ENCODE peak calls at places on chromosome 22, in five cellular contexts. W is heart left ventricle, D is mesendoderm, Q is fibroblast of lung, J is cardiac muscle cell. S is an unnamed sample. For H3K36me3, the result is how much of the 10 kb centered on the place peaks cover.

GRCh38 chr22:49199224-49199623 is 628.4 kb downstream of the BRD1 start:
- DNase-seq in J (no peak), D (no peak), W (no peak), Q (no peak), S (no peak)

GRCh38 chr22:23804781-23805291 is 18.1 kb downstream of the SMARCB1 start:
- DNase-seq in J (no peak), Q (no peak), D (peak), W (no peak), S (peak)

GRCh38 chr22:28883917-28884753 is 763 bp downstream of the ZNRF3 start:
- DNase-seq in J (peak), W (peak), D (peak), Q (peak), S (peak)

GRCh38 chr22:29690481-29690880 is 29.3 kb upstream of the CABP7 start:
- DNase-seq in J (no peak), W (no peak), Q (no peak), D (peak), S (peak)

GRCh38 chr22:41910599-41911291 is 4.1 kb downstream of the SHISA8 start:
- DNase-seq in Q (no peak), W (peak), D (no peak), J (no peak), S (no peak)

GRCh38 chr22:19798320-19798665 is 37.7 kb downstream of the TBX1 start:
- DNase-seq in D (no peak), J (no peak), W (no peak), Q (no peak), S (no peak)

GRCh38 chr22:44837481-44837880 is 85.1 kb downstream of the ARHGAP8 start:
- DNase-seq in J (no peak), Q (no peak), W (no peak), D (no peak), S (no peak)

GRCh38 chr22:30742291-30743256 is 47.9 kb downstream of the OSBP2 start:
- DNase-seq in Q (peak), D (no peak), J (no peak), W (no peak), S (no peak)

GRCh38 chr22:22720724-22721261 is 76.4 kb downstream of the GGTLC2 start:
- DNase-seq in J (no peak), W (no peak), D (no peak), Q (no peak), S (no peak)

GRCh38 chr22:33529424-33530113 is 390.7 kb downstream of the LARGE1 start:
- DNase-seq in J (no peak), W (no peak), Q (peak), D (no peak), S (no peak)

GRCh38 chr22:40641269-40641668 is 4.8 kb upstream of the MRTFA start:
- DNase-seq in Q (no peak), W (no peak), J (no peak), D (peak), S (no peak)

GRCh38 chr22:19756288-19757128 is 4.1 kb upstream of the TBX1 start:
- DNase-seq in W (no peak), J (peak), D (peak), Q (no peak), S (peak)

GRCh38 chr22:36887164-36887563 is 26.3 kb upstream of the CSF2RB start:
- DNase-seq in W (no peak), J (no peak), Q (no peak), D (no peak), S (no peak)

GRCh38 chr22:39284142-39284980 is 35.1 kb downstream of the RPL3 start:
- DNase-seq in W (no peak), J (no peak), D (no peak), Q (no peak), S (no peak)

GRCh38 chr22:22733881-22734373 is 89.5 kb downstream of the GGTLC2 start:
- DNase-seq in Q (no peak), W (no peak), J (no peak), D (no peak), S (no peak)

GRCh38 chr22:29773233-29773632 is 6.1 kb downstream of the UQCR10 start:
- DNase-seq in D (peak), Q (no peak), W (no peak), J (no peak), S (no peak)

GRCh38 chr22:40960137-40960536 is 9.0 kb downstream of the RBX1 start:
- DNase-seq in W (no peak), Q (no peak), D (peak), J (no peak), S (no peak)

GRCh38 chr22:39932918-39933649 is 27.1 kb upstream of the TMA7B start:
- DNase-seq in W (no peak), Q (no peak), D (peak), J (peak), S (peak)

GRCh38 chr22:36891646-36892045 is 21.8 kb upstream of the CSF2RB start:
- DNase-seq in Q (no peak), W (no peak), J (no peak), D (no peak), S (no peak)

GRCh38 chr22:47558828-47559700 is 796.6 kb downstream of the TBC1D22A start:
- DNase-seq in W (no peak), Q (no peak), D (no peak), J (no peak), S (no peak)

GRCh38 chr22:33519140-33519973 is 400.9 kb downstream of the LARGE1 start:
- DNase-seq in D (peak), W (peak), Q (peak), J (peak), S (peak)

GRCh38 chr22:21918466-21919185 is 34.0 kb downstream of the PPM1F start:
- DNase-seq in Q (no peak), W (no peak), J (no peak), D (no peak), S (no peak)

GRCh38 chr22:19748139-19748538 is 12.4 kb upstream of the TBX1 start:
- DNase-seq in D (no peak), Q (no peak), J (no peak), W (no peak), S (no peak)

GRCh38 chr22:41935015-41935908 is 8.7 kb upstream of the TNFRSF13C start:
- DNase-seq in D (no peak), J (no peak), W (peak), Q (no peak), S (no peak)

GRCh38 chr22:23565288-23565941 is 14.7 kb downstream of the IGLL1 start:
- DNase-seq in Q (no peak), J (peak), W (no peak), D (peak), S (peak)

GRCh38 chr22:30573594-30574094 is 821 bp downstream of the GAL3ST1 start:
- DNase-seq in W (no peak), D (no peak), J (no peak), Q (no peak), S (no peak)

GRCh38 chr22:33303109-33303508 is 244.9 kb upstream of the SYN3 start:
- DNase-seq in W (no peak), D (no peak), J (no peak), Q (no peak), S (no peak)

GRCh38 chr22:23325183-23325582 is 144.9 kb downstream of the BCR start:
- DNase-seq in W (no peak), J (no peak), Q (no peak), D (peak), S (no peak)

GRCh38 chr22:39729141-39729934 is 158.8 kb downstream of the CACNA1I start:
- DNase-seq in D (no peak), Q (no peak), W (no peak), J (no peak), S (no peak)

GRCh38 chr22:33906954-33907353 is 13.3 kb downstream of the LARGE1 start:
- DNase-seq in J (no peak), D (no peak), Q (no peak), W (no peak), S (no peak)

GRCh38 chr22:44181033-44181911 is 547 bp downstream of the PARVG start:
- DNase-seq in W (peak), D (no peak), J (no peak), Q (no peak), S (no peak)

GRCh38 chr22:26448941-26449340 is 19.9 kb downstream of the ASPHD2 start:
- DNase-seq in Q (no peak), J (peak), D (no peak), W (no peak), S (no peak)

GRCh38 chr22:49197500-49197899 is 630.2 kb downstream of the BRD1 start:
- DNase-seq in Q (no peak), W (no peak), J (peak), D (peak), S (no peak)

GRCh38 chr22:39431821-39432251 is 25.0 kb upstream of the MGAT3 start:
- DNase-seq in W (peak), J (no peak), Q (peak), D (no peak), S (no peak)

GRCh38 chr22:48947636-48948035 is 880.0 kb downstream of the BRD1 start:
- DNase-seq in J (no peak), W (no peak), Q (no peak), D (no peak), S (no peak)

GRCh38 chr22:44957267-44957905 is 52.4 kb downstream of the PHF21B start:
- DNase-seq in W (no peak), Q (no peak), D (peak), J (peak), S (no peak)

GRCh38 chr22:44536411-44536810 is 38.4 kb upstream of the RTL6 start:
- DNase-seq in W (no peak), Q (no peak), J (no peak), D (no peak), S (no peak)

GRCh38 chr22:36659762-36660509 is 43.6 kb downstream of the CACNG2 start:
- DNase-seq in D (peak), J (peak), W (peak), Q (peak), S (no peak)

GRCh38 chr22:23566716-23567475 is 13.2 kb downstream of the IGLL1 start:
- DNase-seq in Q (no peak), J (no peak), W (no peak), D (no peak), S (no peak)

DNA sequence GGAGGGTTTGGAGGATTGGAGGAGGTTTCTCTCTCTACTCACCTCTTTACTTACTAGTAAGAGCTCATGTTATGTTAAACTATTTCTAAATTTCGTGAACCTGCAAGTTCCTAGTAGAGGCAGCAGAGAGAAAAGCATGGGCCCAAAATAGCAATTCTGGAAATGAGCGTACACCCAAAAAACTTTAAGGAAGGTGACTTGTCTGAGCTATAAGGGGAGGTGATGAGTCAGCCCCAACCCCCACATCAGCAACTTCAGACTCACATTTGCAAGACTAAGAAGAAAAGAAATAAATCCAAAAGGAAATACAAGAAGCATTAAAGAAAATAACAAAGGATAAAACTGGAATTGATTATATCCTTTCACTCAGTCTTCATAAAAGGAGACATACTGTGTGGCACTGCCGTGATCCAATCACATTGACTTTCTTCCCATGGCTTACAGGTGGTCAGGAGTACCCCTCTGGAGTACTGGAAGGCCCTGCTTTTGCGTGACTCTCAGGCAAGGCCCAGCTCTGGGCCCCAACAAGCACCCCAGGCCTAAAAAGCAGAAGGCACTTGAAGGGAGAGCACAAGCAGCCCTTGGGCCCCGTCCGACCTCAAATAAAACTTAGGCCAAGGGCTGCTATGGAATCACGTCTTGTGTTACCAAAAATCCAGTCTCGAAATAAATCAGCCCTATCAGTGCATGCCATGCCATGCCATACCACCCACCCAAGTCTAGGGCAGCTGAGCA is 14.3 kb downstream of the PACSIN2 start:
- DNase-seq in W (no peak), J (no peak), Q (peak), D (no peak), S (no peak)
- H3K4me3 ChIP-seq in W (no peak), J (no peak), Q (no peak), D (no peak), S (no peak)

GRCh38 chr22:37932401-37932800 is 21.0 kb downstream of the C22orf23 start:
- DNase-seq in W (no peak), D (no peak), J (no peak), Q (no peak), S (no peak)
- H3K36me3 ChIP-seq in W (under half), D (under half), J (under half), Q (under half), S (under half)

GRCh38 chr22:50248192-50249084 is 2.6 kb downstream of the HDAC10 start:
- DNase-seq in Q (no peak), D (no peak), W (no peak), J (no peak), S (no peak)

GRCh38 chr22:50249382-50250248 is 1.4 kb downstream of the HDAC10 start:
- DNase-seq in W (no peak), D (no peak), Q (no peak), J (no peak), S (no peak)

GRCh38 chr22:50250555-50251471 is at the start of gene HDAC10:
- DNase-seq in J (peak), D (peak), Q (peak), W (peak), S (peak)

GRCh38 chr22:50251472-50252054 is 498 bp upstream of the HDAC10 start:
- DNase-seq in Q (no peak), J (no peak), W (no peak), D (no peak), S (no peak)

DNA sequence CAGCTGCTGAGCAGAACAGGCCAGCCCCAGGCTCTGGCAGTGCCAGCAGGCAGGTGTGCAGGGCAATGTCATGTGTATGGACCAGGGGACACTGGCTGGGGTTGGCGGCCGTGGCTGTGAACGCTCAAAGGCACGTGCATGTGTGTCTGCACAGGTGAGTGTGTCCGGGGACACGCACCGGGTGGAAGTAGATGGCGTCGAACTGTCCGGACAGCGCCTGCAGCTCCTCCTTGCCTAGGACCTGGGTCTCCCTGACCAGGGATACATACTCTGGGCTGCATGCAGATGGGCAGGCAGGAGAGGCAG is 863 bp downstream of the HDAC10 start:
- DNase-seq in D (no peak), Q (no peak), W (no peak), J (no peak), S (no peak)
- H3K4me3 ChIP-seq in D (no peak), Q (peak), W (peak), J (peak), S (peak)

GRCh38 chr22:20802922-20803553 is 29.1 kb downstream of the SERPIND1 start:
- DNase-seq in J (no peak), Q (no peak), W (no peak), D (no peak), S (no peak)
- H3K36me3 ChIP-seq in J (half or more), Q (under half), W (under half), D (under half), S (half or more)

GRCh38 chr22:35206889-35207288 is 50.4 kb upstream of the HMGXB4 start:
- DNase-seq in W (no peak), J (no peak), D (no peak), Q (no peak), S (no peak)

GRCh38 chr22:35208003-35208402 is 49.3 kb upstream of the HMGXB4 start:
- DNase-seq in D (no peak), Q (no peak), W (no peak), J (no peak), S (no peak)

GRCh38 chr22:35205141-35205775 is 52.0 kb upstream of the HMGXB4 start:
- DNase-seq in Q (no peak), D (peak), J (peak), W (no peak), S (peak)

GRCh38 chr22:35203583-35203982 is 53.7 kb upstream of the HMGXB4 start:
- DNase-seq in W (no peak), D (no peak), Q (no peak), J (no peak), S (peak)

GRCh38 chr22:35205956-35206355 is 51.3 kb upstream of the HMGXB4 start:
- DNase-seq in W (no peak), Q (peak), J (peak), D (peak), S (no peak)
- H3K4me3 ChIP-seq in W (no peak), Q (no peak), J (no peak), D (no peak), S (no peak)

DNA sequence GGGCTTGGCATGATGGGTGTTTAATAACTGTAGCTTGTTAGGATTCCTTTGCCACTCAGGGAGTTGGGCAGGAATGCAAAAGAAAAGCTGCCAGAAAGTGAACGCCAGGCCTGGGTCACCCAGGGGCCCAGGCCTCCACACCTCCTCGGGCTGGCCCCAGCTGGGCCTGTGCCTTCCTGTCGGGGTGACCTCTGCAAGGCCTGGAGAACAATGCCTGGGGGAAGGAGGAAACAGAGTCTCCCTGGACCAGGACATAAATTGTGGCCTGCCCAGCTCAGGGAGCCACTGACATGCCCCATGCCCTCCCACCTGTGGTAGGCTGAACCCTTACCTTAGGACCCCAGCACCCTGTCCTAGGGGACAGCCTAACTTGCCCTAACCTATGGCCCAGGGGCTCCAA is 21.9 kb downstream of the MN1 start:
- DNase-seq in J (no peak), Q (no peak), D (no peak), W (no peak), S (no peak)
- H3K36me3 ChIP-seq in J (under half), Q (under half), D (under half), W (under half), S (under half)

GRCh38 chr22:46055851-46056168 is 78.8 kb upstream of the WNT7B start:
- DNase-seq in J (no peak), W (no peak), Q (no peak), D (no peak), S (no peak)

GRCh38 chr22:46054091-46054877 is 77.3 kb upstream of the WNT7B start:
- DNase-seq in J (no peak), W (peak), Q (peak), D (no peak), S (no peak)

GRCh38 chr22:46053563-46054090 is 76.7 kb upstream of the WNT7B start:
- DNase-seq in W (peak), J (no peak), Q (peak), D (no peak), S (no peak)

GRCh38 chr22:46055176-46055850 is 78.4 kb upstream of the WNT7B start:
- DNase-seq in J (no peak), Q (no peak), W (peak), D (no peak), S (no peak)

GRCh38 chr22:46054878-46055158 is 77.9 kb upstream of the WNT7B start:
- DNase-seq in W (no peak), Q (no peak), D (no peak), J (no peak), S (no peak)
- H3K4me3 ChIP-seq in W (peak), Q (peak), D (no peak), J (no peak), S (no peak)

GRCh38 chr22:31846161-31847115 is 92.6 kb downstream of the DEPDC5 start:
- DNase-seq in Q (peak), W (no peak), D (peak), J (no peak), S (peak)
- H3K36me3 ChIP-seq in Q (under half), W (under half), D (under half), J (under half), S (half or more)

DNA sequence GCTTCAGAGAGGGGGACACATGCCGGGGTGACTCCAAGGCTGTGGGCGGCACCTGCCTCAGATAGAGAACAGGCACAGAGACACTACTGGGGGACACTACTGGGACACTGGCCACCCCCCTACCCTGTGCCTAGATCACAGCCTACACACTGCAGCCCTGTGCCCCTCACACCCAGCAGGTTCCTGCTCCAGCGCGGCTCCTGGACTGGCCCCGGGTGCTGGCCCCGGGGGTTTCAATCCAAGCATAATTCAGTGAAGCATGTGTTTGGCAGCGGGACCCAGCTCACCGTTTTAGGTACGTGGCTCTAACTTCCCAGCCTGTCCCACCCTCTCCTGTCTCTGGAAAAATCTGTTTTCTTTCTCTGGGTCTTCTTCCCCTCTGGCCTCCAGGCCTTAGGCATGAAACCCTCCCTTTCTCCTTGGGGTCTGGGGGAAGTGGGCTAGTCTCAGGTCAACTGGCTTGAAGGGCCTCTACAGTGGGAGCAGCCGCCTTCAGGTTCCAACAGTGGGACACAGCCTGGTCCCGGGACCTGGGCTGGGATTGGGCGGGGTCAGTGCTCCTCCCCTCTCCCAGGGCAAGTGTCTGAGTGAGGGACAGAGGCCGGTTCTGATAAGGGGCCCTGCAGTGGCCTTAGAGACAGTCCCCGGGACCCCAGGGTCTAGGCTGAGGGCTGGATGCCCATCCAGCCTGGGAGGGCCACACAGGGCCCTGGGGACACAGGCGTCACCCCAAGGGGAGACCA is 98.8 kb downstream of the CRYBB2 start:
- DNase-seq in D (no peak), J (no peak), W (no peak), Q (no peak), S (no peak)
- H3K4me3 ChIP-seq in D (no peak), J (no peak), W (no peak), Q (no peak), S (no peak)